ENCODE peak calls at places on chromosome X, in eight cellular contexts. P, B, S, Q, I, N, J and W are unnamed samples.
A peak's percentile ranks its signal among the peaks of the same experiment; 100 is the strongest.

GRCh38 chrX:102599084-102599949 is at the start of gene ARMCX5:
- DNase-seq in S (peak; percentile 75), J (peak; percentile 77), B (no peak), I (peak; percentile 38), P (peak; percentile 87), N (peak; percentile 86), Q (peak; percentile 69), W (peak; percentile 71)

GRCh38 chrX:127708155-127708554 is 344.0 kb downstream of the ACTRT1 start:
- DNase-seq in I (no peak), Q (no peak), N (no peak), P (no peak), S (no peak), J (no peak), B (no peak), W (peak; percentile 0)

GRCh38 chrX:65637335-65637734 is 30.1 kb upstream of the MSN start:
- DNase-seq in P (no peak), S (no peak), Q (no peak), B (no peak), I (no peak), J (no peak), N (no peak), W (no peak)

GRCh38 chrX:121356139-121356849 is 308.9 kb downstream of the GLUD2 start:
- DNase-seq in Q (no peak), B (no peak), J (no peak), S (no peak), I (no peak), P (no peak), N (no peak), W (no peak)

GRCh38 chrX:97267916-97268680 is 384.4 kb downstream of the RPA4 start:
- DNase-seq in S (no peak), N (no peak), I (no peak), P (peak; percentile 14), J (no peak), Q (no peak), B (no peak), W (no peak)

GRCh38 chrX:24294619-24295018 is 19.2 kb downstream of the SUPT20HL2 start:
- DNase-seq in P (no peak), S (no peak), B (no peak), N (peak; percentile 59), I (no peak), Q (no peak), J (no peak), W (peak; percentile 23)

GRCh38 chrX:48531359-48531954 is 8.1 kb upstream of the TBC1D25 start:
- DNase-seq in P (peak; percentile 69), B (no peak), I (peak; percentile 4), Q (peak; percentile 52), N (no peak), S (no peak), J (no peak), W (peak; percentile 71)

GRCh38 chrX:41381685-41382084 is 47.7 kb downstream of the DDX3X start:
- DNase-seq in N (peak; percentile 18), S (no peak), Q (peak; percentile 73), J (no peak), P (peak; percentile 90), I (peak; percentile 3), B (peak; percentile 36), W (peak; percentile 77)

GRCh38 chrX:116239944-116240391 is 69.4 kb downstream of the AGTR2 start:
- DNase-seq in P (no peak), N (no peak), S (no peak), J (no peak), I (no peak), Q (no peak), B (no peak), W (no peak)

GRCh38 chrX:45758319-45758718 is 557.6 kb upstream of the DIPK2B start:
- DNase-seq in Q (peak; percentile 67), J (no peak), P (peak; percentile 93), B (no peak), I (no peak), N (no peak), S (no peak), W (peak; percentile 54)

GRCh38 chrX:67781132-67781531 is 237.3 kb downstream of the AR start:
- DNase-seq in Q (no peak), I (no peak), B (no peak), S (no peak), P (no peak), N (no peak), J (no peak), W (peak; percentile 0)

GRCh38 chrX:15989716-15990115 is 133.6 kb upstream of the GRPR start:
- DNase-seq in S (no peak), Q (no peak), N (no peak), I (no peak), J (no peak), B (no peak), P (no peak), W (no peak)

GRCh38 chrX:129123795-129124194 is 399.5 kb downstream of the SMARCA1 start:
- DNase-seq in Q (no peak), S (no peak), P (no peak), I (no peak), N (no peak), J (no peak), B (no peak), W (no peak)

GRCh38 chrX:48613502-48614160 is 16.3 kb downstream of the WDR13 start:
- DNase-seq in I (no peak), P (peak; percentile 38), J (no peak), S (no peak), N (no peak), B (no peak), Q (no peak), W (no peak)

GRCh38 chrX:21132686-21133393 is 241.4 kb upstream of the CNKSR2 start:
- DNase-seq in S (no peak), N (no peak), J (no peak), P (no peak), Q (no peak), B (no peak), I (no peak), W (no peak)

GRCh38 chrX:154002215-154002719 is 17.4 kb downstream of the IRAK1 start:
- DNase-seq in S (peak; percentile 44), N (no peak), J (no peak), B (no peak), Q (no peak), P (peak; percentile 61), I (no peak), W (no peak)

GRCh38 chrX:36868592-36868991 is 139.6 kb upstream of the FAM47C start:
- DNase-seq in J (no peak), S (no peak), N (no peak), B (no peak), I (no peak), Q (no peak), P (no peak), W (no peak)

GRCh38 chrX:154482786-154483185 is 3.6 kb downstream of the UBL4A start:
- DNase-seq in Q (no peak), B (no peak), S (no peak), P (no peak), J (no peak), N (no peak), I (no peak), W (no peak)

GRCh38 chrX:14922437-14922836 is 49.2 kb downstream of the MOSPD2 start:
- DNase-seq in Q (peak; percentile 66), J (no peak), S (no peak), N (no peak), B (no peak), P (peak; percentile 94), I (no peak), W (peak; percentile 49)

GRCh38 chrX:8731579-8732395 is at the start of gene ANOS1:
- DNase-seq in S (no peak), P (no peak), N (peak; percentile 83), J (no peak), B (no peak), Q (peak; percentile 62), I (peak; percentile 52), W (peak; percentile 12)

GRCh38 chrX:72280210-72280882 is 3.3 kb upstream of the RPS4X start:
- DNase-seq in B (no peak), I (no peak), Q (no peak), J (no peak), N (peak; percentile 28), P (peak; percentile 38), S (no peak), W (peak; percentile 28)

GRCh38 chrX:72306851-72307645 is 1.3 kb upstream of the CITED1 start:
- DNase-seq in P (peak; percentile 66), S (peak; percentile 29), N (peak; percentile 66), I (no peak), Q (peak; percentile 62), J (peak; percentile 80), B (no peak), W (peak; percentile 66)

GRCh38 chrX:69104756-69105434 is 60.4 kb downstream of the PJA1 start:
- DNase-seq in S (no peak), J (no peak), I (no peak), Q (no peak), N (no peak), B (no peak), P (no peak), W (no peak)

GRCh38 chrX:150905293-150905692 is 6.8 kb upstream of the CD99L2 start:
- DNase-seq in I (no peak), B (no peak), J (no peak), Q (no peak), S (no peak), P (no peak), N (no peak), W (no peak)
- H3K9me3 ChIP-seq in I (no peaks in the 10 kb centered on the region), B (no peaks in the 10 kb centered on the region), J (no peaks in the 10 kb centered on the region), Q (no peaks in the 10 kb centered on the region), S (no peaks in the 10 kb centered on the region), P (no peaks in the 10 kb centered on the region), N (no peaks in the 10 kb centered on the region), W (no peaks in the 10 kb centered on the region)

DNA sequence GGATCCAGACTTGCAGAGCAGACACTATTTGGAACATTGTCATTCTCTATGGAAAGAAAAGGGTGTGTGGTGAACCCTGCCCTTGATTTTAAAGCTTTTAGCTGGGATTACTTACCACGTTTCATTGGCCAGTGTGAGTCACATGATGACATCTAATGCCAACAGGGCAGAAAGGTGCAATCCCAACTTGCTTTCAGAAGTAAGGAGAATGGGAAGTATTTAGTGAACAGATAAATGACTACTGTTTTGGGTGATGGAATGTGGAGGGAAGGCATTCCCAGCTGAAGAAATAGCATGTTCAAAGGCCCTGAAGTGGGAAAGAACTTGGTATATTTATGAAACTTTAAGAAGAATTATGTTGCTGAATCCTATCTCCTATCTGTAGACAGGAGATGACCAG is 44.5 kb downstream of the SYTL5 start:
- DNase-seq in N (no peak), P (no peak), J (no peak), S (no peak), B (no peak), I (no peak), Q (no peak), W (no peak)
- H3K4me3 ChIP-seq in N (no peak overlapping the region), P (no peak overlapping the region), J (no peak overlapping the region), S (no peak overlapping the region), B (no peak overlapping the region), I (no peak overlapping the region), Q (no peak overlapping the region), W (no peak overlapping the region)

DNA sequence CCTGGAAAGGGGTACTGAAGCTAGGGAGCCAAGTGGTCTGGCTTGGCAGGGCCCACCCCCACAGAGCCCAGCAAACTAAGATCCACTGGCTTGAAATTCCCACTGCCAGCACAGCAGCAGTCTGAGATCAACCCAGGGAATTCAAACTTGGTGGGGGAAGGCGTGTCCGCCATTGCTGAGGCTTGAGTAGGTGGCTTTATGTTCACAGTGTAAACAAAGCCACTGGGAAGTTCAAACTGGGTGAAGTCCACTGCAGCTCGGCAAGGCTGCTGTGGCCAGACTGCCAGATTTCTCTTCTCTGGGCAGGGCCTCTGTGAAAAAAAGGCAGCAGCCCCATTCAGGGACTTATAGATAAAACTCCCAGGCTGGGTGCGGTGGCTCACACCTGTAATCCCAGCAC is 58.9 kb downstream of the TFDP3 start:
- DNase-seq in P (no peak), B (no peak), I (no peak), S (no peak), N (no peak), J (no peak), Q (no peak), W (no peak)
- H3K27me3 ChIP-seq in P (no peaks in the 10 kb centered on the region), B (no peaks in the 10 kb centered on the region), I (no peaks in the 10 kb centered on the region), S (no peaks in the 10 kb centered on the region), N (no peaks in the 10 kb centered on the region), J (no peaks in the 10 kb centered on the region), Q (no peaks in the 10 kb centered on the region), W (no peaks in the 10 kb centered on the region)

GRCh38 chrX:144566592-144566991 is 680.7 kb upstream of the SPANXN1 start:
- DNase-seq in J (no peak), P (no peak), S (no peak), B (no peak), N (peak; percentile 14), I (no peak), Q (no peak), W (no peak)
- H3K9me3 ChIP-seq in J (no peaks in the 10 kb centered on the region), P (no peaks in the 10 kb centered on the region), S (no peaks in the 10 kb centered on the region), B (no peaks in the 10 kb centered on the region), N (no peaks in the 10 kb centered on the region), I (no peaks in the 10 kb centered on the region), Q (no peaks in the 10 kb centered on the region), W (no peaks in the 10 kb centered on the region)